ENCODE peak calls at places on chromosomes 11 and 22, in six cellular contexts. F is dorsolateral prefrontal cortex; L is fibroblast of the aortic adventitia; D is activated CD8-positive, alpha-beta T cell treated with anti-CD3 and anti-CD28 coated beads for 36 hours; N is H7; O is mammary epithelial cell. T is an unnamed sample.

GRCh38 chr22:35330258-35330861 is 30.7 kb downstream of the TOM1 start:
- DNase-seq in D (peak), L (peak), N (no peak), F (no peak), O (no peak), T (peak)

GRCh38 chr22:34878996-34879395 is 187.0 kb upstream of the ISX start:
- DNase-seq in D (no peak), O (peak), L (no peak), N (no peak), F (no peak), T (no peak)

GRCh38 chr11:33742249-33742851 is 6.1 kb upstream of the CD59 start:
- DNase-seq in D (no peak), O (no peak), F (no peak), N (no peak), L (peak), T (peak)

GRCh38 chr11:8233691-8234424 is 29.8 kb downstream of the LMO1 start:
- DNase-seq in O (peak), N (no peak), L (no peak), D (no peak), F (no peak), T (no peak)

GRCh38 chr11:103024086-103024485 is 67.9 kb downstream of the DCUN1D5 start:
- DNase-seq in N (no peak), F (no peak), L (peak), O (no peak), D (no peak), T (no peak)

GRCh38 chr11:107743161-107743560 is 31.3 kb upstream of the SLN start:
- DNase-seq in D (no peak), N (no peak), O (no peak), F (no peak), L (no peak), T (no peak)

GRCh38 chr11:2289350-2289749 is 12.4 kb downstream of the C11orf21 start:
- DNase-seq in L (no peak), D (no peak), O (no peak), F (no peak), N (no peak), T (no peak)

GRCh38 chr11:11312738-11313137 is 40.3 kb downstream of the CSNK2A3 start:
- DNase-seq in F (no peak), O (no peak), N (no peak), D (no peak), L (no peak), T (no peak)

GRCh38 chr22:41417622-41418390 is 28.8 kb downstream of the TOB2 start:
- DNase-seq in O (no peak), F (peak), D (no peak), L (no peak), N (peak), T (no peak)

T was measured in NB4.